ENCODE peak calls at places on chromosomes 6 and 20, in four cellular contexts. One of them, this sample, is unnamed. For H3K36me3, the result is how much of the 10 kb centered on the place peaks cover.

GRCh38 chr6:109465772-109466171 is 10.2 kb upstream of the MICAL1 start:
- DNase-seq in brain microvascular endothelial cell: no peak
- DNase-seq in GM12878: no peak
- DNase-seq in kidney: peak
- DNase-seq in this sample: no peak

GRCh38 chr6:124066995-124067552 is 263.4 kb downstream of the NKAIN2 start:
- DNase-seq in brain microvascular endothelial cell: no peak
- DNase-seq in GM12878: no peak
- DNase-seq in kidney: no peak
- DNase-seq in this sample: no peak

GRCh38 chr6:12241493-12242214 is 48.5 kb upstream of the EDN1 start:
- DNase-seq in brain microvascular endothelial cell: no peak
- DNase-seq in GM12878: no peak
- DNase-seq in kidney: no peak
- DNase-seq in this sample: no peak

GRCh38 chr6:167296902-167297301 is 5.8 kb downstream of the UNC93A start:
- DNase-seq in brain microvascular endothelial cell: no peak
- DNase-seq in GM12878: no peak
- DNase-seq in kidney: no peak
- DNase-seq in this sample: no peak

GRCh38 chr6:111711476-111711875 is 105.8 kb upstream of the TRAF3IP2 start:
- DNase-seq in brain microvascular endothelial cell: no peak
- DNase-seq in GM12878: no peak
- DNase-seq in kidney: no peak
- DNase-seq in this sample: no peak

GRCh38 chr20:19560876-19561480 is 197.1 kb upstream of the RIN2 start:
- DNase-seq in brain microvascular endothelial cell: no peak
- DNase-seq in GM12878: no peak
- DNase-seq in kidney: no peak
- DNase-seq in this sample: no peak

GRCh38 chr6:149052350-149053106 is 265.0 kb upstream of the TAB2 start:
- DNase-seq in brain microvascular endothelial cell: no peak
- DNase-seq in GM12878: no peak
- DNase-seq in kidney: no peak
- DNase-seq in this sample: no peak

GRCh38 chr20:3670511-3670910 is 7.3 kb upstream of the GFRA4 start:
- DNase-seq in brain microvascular endothelial cell: no peak
- DNase-seq in GM12878: no peak
- DNase-seq in kidney: peak
- DNase-seq in this sample: no peak

GRCh38 chr6:135488023-135488422 is 9.5 kb downstream of the AHI1 start:
- DNase-seq in brain microvascular endothelial cell: peak
- DNase-seq in GM12878: no peak
- DNase-seq in kidney: no peak
- DNase-seq in this sample: no peak

GRCh38 chr20:57414867-57415592 is 23.8 kb downstream of the RBM38 start:
- DNase-seq in brain microvascular endothelial cell: no peak
- DNase-seq in GM12878: no peak
- DNase-seq in kidney: no peak
- DNase-seq in this sample: peak

GRCh38 chr6:158042245-158042798 is 60.7 kb downstream of the SYNJ2 start:
- DNase-seq in brain microvascular endothelial cell: peak
- DNase-seq in GM12878: no peak
- DNase-seq in kidney: peak
- DNase-seq in this sample: no peak

DNA sequence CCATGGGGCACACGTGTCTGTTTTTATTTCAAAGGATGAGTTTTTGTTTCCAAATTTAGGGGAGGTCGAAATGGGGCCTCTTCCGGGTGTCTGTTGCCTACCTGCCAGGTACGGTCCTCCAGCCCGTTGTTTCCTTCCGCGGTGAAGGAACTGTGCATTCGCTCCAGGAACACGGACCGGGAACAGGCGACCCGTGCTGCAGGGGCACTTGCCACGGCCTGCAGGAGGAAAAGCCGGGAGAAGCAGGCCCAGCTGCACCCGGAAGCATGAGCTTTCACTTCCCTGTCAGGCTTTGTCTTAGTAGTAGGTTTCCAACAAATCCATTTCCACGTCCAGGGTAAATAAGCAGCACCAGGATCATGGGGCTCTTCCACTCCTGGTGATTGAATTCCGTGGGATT is 17.0 kb upstream of the NPEPL1 start:
- DNase-seq in brain microvascular endothelial cell: no peak
- DNase-seq in GM12878: no peak
- DNase-seq in kidney: no peak
- DNase-seq in this sample: no peak
- H3K36me3 ChIP-seq in brain microvascular endothelial cell: under half
- H3K36me3 ChIP-seq in GM12878: under half
- H3K36me3 ChIP-seq in kidney: under half
- H3K36me3 ChIP-seq in this sample: half or more

GRCh38 chr6:133203344-133203697 is 37.8 kb upstream of the EYA4 start:
- DNase-seq in brain microvascular endothelial cell: no peak
- DNase-seq in GM12878: no peak
- DNase-seq in kidney: no peak
- DNase-seq in this sample: peak

GRCh38 chr6:133206942-133207341 is 34.2 kb upstream of the EYA4 start:
- DNase-seq in brain microvascular endothelial cell: no peak
- DNase-seq in GM12878: no peak
- DNase-seq in kidney: peak
- DNase-seq in this sample: no peak

GRCh38 chr6:133207754-133208153 is 33.4 kb upstream of the EYA4 start:
- DNase-seq in brain microvascular endothelial cell: no peak
- DNase-seq in GM12878: no peak
- DNase-seq in kidney: no peak
- DNase-seq in this sample: no peak

GRCh38 chr6:133205304-133205703 is 35.9 kb upstream of the EYA4 start:
- DNase-seq in brain microvascular endothelial cell: no peak
- DNase-seq in GM12878: no peak
- DNase-seq in kidney: no peak
- DNase-seq in this sample: no peak

GRCh38 chr6:133208183-133208755 is 32.9 kb upstream of the EYA4 start:
- DNase-seq in brain microvascular endothelial cell: no peak
- DNase-seq in GM12878: no peak
- DNase-seq in kidney: no peak
- DNase-seq in this sample: no peak
- H3K4me3 ChIP-seq in brain microvascular endothelial cell: no peak
- H3K4me3 ChIP-seq in GM12878: no peak
- H3K4me3 ChIP-seq in kidney: no peak
- H3K4me3 ChIP-seq in this sample: no peak

DNA sequence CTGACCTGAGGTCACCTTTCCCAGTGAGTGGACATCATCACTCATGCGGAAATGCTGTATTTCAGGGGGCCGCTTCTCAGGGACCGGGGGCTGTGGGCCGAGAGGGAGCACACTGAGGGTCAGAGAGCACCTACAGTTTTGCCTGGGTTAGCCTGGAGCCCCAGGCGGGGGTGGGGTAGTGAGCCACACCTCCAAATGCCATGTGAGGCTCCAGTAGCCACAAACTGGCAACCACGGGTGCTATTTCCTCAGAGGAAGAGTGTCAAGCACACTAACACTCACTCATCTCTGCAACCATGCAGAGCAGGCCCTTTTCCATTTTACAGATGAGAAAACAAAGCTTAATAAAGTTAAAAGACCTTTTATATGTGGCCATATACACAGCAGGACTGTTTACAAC is 4.7 kb downstream of the EHMT2 start:
- DNase-seq in brain microvascular endothelial cell: no peak
- DNase-seq in GM12878: no peak
- DNase-seq in kidney: peak
- DNase-seq in this sample: no peak
- H3K36me3 ChIP-seq in brain microvascular endothelial cell: under half
- H3K36me3 ChIP-seq in GM12878: under half
- H3K36me3 ChIP-seq in kidney: under half
- H3K36me3 ChIP-seq in this sample: under half

GRCh38 chr6:83431545-83432165 is 804 bp upstream of the ME1 start:
- DNase-seq in brain microvascular endothelial cell: no peak
- DNase-seq in GM12878: no peak
- DNase-seq in kidney: no peak
- DNase-seq in this sample: peak
- H3K4me3 ChIP-seq in brain microvascular endothelial cell: peak
- H3K4me3 ChIP-seq in GM12878: peak
- H3K4me3 ChIP-seq in kidney: no peak
- H3K4me3 ChIP-seq in this sample: peak

DNA sequence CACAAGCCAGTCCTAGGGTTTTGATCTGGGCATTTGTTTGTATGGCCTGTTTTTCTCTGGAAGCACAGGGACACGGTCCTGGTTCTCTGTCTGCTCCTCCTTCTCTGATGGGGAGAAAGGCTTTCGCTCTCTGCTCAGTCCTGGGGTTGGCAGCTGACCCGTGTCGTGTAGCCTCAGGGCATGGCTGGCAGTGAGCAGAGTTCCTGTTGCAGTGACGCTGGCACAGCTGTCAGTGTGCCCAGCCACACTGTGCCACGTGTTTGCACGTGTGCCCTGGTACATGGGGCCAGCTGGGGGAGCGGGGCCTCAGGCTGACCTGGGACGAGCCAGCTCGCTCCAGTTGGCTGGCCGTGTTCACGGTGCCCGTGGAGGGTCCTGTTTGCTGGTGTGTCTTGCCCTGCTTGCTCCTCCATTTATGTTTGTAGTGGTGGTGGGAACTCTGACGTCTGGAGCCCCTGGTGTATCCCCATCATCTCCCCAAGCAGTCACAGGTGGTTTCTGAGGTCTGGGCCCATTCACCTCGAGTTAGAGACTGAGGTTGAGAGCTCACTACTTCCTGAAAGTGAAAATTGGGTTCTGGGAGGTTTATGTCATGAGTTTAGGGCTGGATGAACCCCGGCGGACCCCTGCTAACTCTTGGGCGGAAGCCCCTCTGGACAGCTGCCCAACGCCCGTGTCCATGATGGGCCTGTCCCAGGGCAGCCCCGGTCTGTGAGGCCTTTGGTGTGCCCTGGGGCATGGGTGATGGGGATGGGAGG is 10.2 kb upstream of the DNAJC5 start:
- DNase-seq in brain microvascular endothelial cell: no peak
- DNase-seq in GM12878: no peak
- DNase-seq in kidney: no peak
- DNase-seq in this sample: no peak
- H3K36me3 ChIP-seq in brain microvascular endothelial cell: half or more
- H3K36me3 ChIP-seq in GM12878: under half
- H3K36me3 ChIP-seq in kidney: under half
- H3K36me3 ChIP-seq in this sample: half or more

GRCh38 chr6:122180132-122180531 is 219.3 kb upstream of the HSF2 start:
- DNase-seq in brain microvascular endothelial cell: no peak
- DNase-seq in GM12878: no peak
- DNase-seq in kidney: no peak
- DNase-seq in this sample: no peak

GRCh38 chr6:122178988-122179387 is 220.5 kb upstream of the HSF2 start:
- DNase-seq in brain microvascular endothelial cell: no peak
- DNase-seq in GM12878: no peak
- DNase-seq in kidney: no peak
- DNase-seq in this sample: no peak

GRCh38 chr6:122187186-122187585 is 212.3 kb upstream of the HSF2 start:
- DNase-seq in brain microvascular endothelial cell: no peak
- DNase-seq in GM12878: no peak
- DNase-seq in kidney: no peak
- DNase-seq in this sample: no peak

DNA sequence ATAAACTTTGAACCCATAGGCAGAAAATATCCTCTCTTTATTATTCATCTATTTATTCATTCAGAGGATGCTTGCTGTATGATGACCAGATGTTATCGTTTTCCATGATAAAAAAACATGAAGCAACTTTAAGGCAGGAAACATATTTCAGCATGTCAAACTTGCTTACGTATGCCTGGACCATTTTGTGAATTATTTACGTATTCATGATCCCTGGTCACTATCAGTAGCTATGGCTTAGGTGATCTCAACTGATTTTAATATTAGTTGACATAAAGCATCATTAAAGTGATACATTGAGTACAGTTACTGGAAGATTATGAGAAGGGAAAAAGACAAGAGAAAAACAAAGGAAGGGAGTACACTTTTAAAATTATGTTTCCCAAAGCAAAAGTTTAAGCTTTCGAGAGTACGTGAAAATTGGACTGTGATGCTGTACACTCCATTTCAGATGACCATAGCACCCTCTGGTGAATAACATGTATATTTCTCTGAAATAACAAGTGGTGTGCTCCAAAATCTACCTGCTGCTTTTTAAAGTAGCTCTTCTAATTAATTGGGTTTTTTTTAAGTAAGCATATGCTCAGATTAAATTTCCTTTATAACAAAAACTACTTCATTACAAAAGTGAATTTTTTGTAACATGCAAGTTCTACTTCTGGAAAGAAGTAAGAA is 215.1 kb upstream of the HSF2 start:
- DNase-seq in brain microvascular endothelial cell: no peak
- DNase-seq in GM12878: no peak
- DNase-seq in kidney: no peak
- DNase-seq in this sample: no peak
- H3K4me3 ChIP-seq in brain microvascular endothelial cell: no peak
- H3K4me3 ChIP-seq in GM12878: no peak
- H3K4me3 ChIP-seq in kidney: no peak
- H3K4me3 ChIP-seq in this sample: no peak

DNA sequence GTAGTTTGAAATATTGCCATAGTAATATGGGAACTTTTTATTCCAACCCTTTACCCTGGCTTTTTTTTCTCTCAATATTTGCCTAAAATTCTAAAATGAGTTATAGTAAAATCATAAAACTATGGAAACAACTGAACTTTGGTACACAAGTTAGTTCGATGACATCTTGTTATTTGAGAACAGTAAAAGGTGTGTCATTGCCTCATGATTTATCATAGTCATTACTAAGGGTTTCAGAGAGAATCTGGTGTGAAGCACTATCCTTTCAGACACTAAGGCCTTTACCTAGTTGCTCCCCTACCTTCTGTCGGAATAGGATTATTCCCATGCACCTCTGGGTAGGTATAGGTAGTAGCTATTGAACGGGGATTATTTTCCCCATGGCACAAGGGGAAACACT is 11.4 kb downstream of the TAF11 start:
- DNase-seq in brain microvascular endothelial cell: no peak
- DNase-seq in GM12878: no peak
- DNase-seq in kidney: no peak
- DNase-seq in this sample: no peak
- H3K36me3 ChIP-seq in brain microvascular endothelial cell: half or more
- H3K36me3 ChIP-seq in GM12878: under half
- H3K36me3 ChIP-seq in kidney: under half
- H3K36me3 ChIP-seq in this sample: half or more

DNA sequence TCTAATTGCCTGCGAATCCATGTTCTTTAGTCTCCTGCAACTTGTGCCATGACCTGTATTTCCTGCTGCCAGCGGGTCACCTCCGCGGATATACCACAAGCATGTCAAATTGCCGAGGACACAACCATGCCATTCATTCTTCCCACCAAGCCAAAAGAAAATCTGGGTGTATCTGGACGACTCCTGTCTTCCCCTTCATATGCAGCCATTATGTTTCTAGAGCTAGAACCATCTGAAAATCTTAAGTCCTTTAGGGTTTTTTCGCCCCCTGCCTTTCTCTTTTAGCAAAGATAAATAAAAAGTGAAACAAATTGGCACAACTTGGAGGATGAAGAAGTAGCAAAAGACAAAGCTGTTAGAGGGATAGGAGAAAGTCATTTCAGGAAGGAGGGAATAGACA is 242.6 kb downstream of the ARID1B start:
- DNase-seq in brain microvascular endothelial cell: no peak
- DNase-seq in GM12878: no peak
- DNase-seq in kidney: no peak
- DNase-seq in this sample: no peak
- H3K4me3 ChIP-seq in brain microvascular endothelial cell: no peak
- H3K4me3 ChIP-seq in GM12878: peak
- H3K4me3 ChIP-seq in kidney: no peak
- H3K4me3 ChIP-seq in this sample: peak

GRCh38 chr20:1386323-1386722 is 6.5 kb downstream of the FKBP1A start:
- DNase-seq in brain microvascular endothelial cell: no peak
- DNase-seq in GM12878: no peak
- DNase-seq in kidney: no peak
- DNase-seq in this sample: no peak
- H3K36me3 ChIP-seq in brain microvascular endothelial cell: under half
- H3K36me3 ChIP-seq in GM12878: under half
- H3K36me3 ChIP-seq in kidney: under half
- H3K36me3 ChIP-seq in this sample: under half

This sample was measured in MG63.